ENCODE peak calls at places on chromosomes 3 and 15, in eight cellular contexts. A is neural progenitor cell, K is pancreas, V is cardiac muscle cell, T is lower lobe of right lung, R is AG10803, X is AG09309, U is AG04450. B is an unnamed sample.

GRCh38 chr15:40344217-40344616 is 3.5 kb upstream of the CCDC9B start:
- DNase-seq in R (peak), V (peak), T (no peak), X (no peak), A (no peak), K (no peak), U (no peak), B (no peak)

GRCh38 chr3:73669268-73669667 is 44.5 kb upstream of the PDZRN3 start:
- DNase-seq in T (no peak), R (peak), V (peak), U (peak), K (no peak), A (no peak), X (no peak), B (peak)

GRCh38 chr15:30973379-30973778 is 18.0 kb downstream of the MTMR10 start:
- DNase-seq in T (no peak), V (no peak), U (no peak), X (no peak), K (no peak), A (no peak), R (no peak), B (no peak)

GRCh38 chr3:107367353-107367752 is 9.9 kb upstream of the CCDC54 start:
- DNase-seq in A (no peak), R (peak), V (peak), K (no peak), X (peak), U (peak), T (no peak), B (peak)

GRCh38 chr3:127822836-127823589 is 698 bp upstream of the MGLL start:
- DNase-seq in R (peak), X (no peak), U (no peak), T (peak), A (peak), K (peak), V (peak), B (no peak)

GRCh38 chr3:11385329-11385728 is 113.1 kb downstream of the ATG7 start:
- DNase-seq in K (no peak), R (peak), T (no peak), X (no peak), U (no peak), A (no peak), V (no peak), B (peak)

GRCh38 chr3:139534444-139534812 is 5.1 kb downstream of the RBP1 start:
- DNase-seq in T (no peak), K (peak), A (peak), U (peak), X (peak), R (peak), V (peak), B (peak)

GRCh38 chr15:82709081-82709420 is 624 bp downstream of the AP3B2 start:
- DNase-seq in R (no peak), X (no peak), K (no peak), A (no peak), V (no peak), U (no peak), T (no peak), B (no peak)

GRCh38 chr3:179750720-179751328 is 98.0 kb downstream of the USP13 start:
- DNase-seq in U (no peak), V (peak), R (peak), T (no peak), X (no peak), K (no peak), A (peak), B (peak)

GRCh38 chr15:99315636-99316035 is 64.4 kb downstream of the LRRC28 start:
- DNase-seq in U (no peak), X (no peak), T (no peak), R (no peak), K (no peak), A (no peak), V (no peak), B (no peak)

GRCh38 chr15:96746621-96747155 is 416.2 kb downstream of the NR2F2 start:
- DNase-seq in U (no peak), X (no peak), R (no peak), V (no peak), K (no peak), A (peak), T (no peak), B (no peak)

GRCh38 chr3:30353711-30354467 is 252.5 kb upstream of the TGFBR2 start:
- DNase-seq in T (no peak), V (no peak), X (no peak), A (no peak), R (no peak), K (no peak), U (no peak), B (no peak)

GRCh38 chr15:65952425-65953053 is 83.2 kb downstream of the RAB11A start:
- DNase-seq in U (no peak), V (peak), R (peak), X (peak), T (no peak), A (peak), K (no peak), B (peak)

GRCh38 chr15:52243697-52244555 is 51.7 kb downstream of the MYO5C start:
- DNase-seq in U (no peak), K (no peak), R (no peak), T (no peak), A (no peak), V (no peak), X (no peak), B (no peak)

GRCh38 chr3:61925721-61926120 is 364.4 kb downstream of the PTPRG start:
- DNase-seq in T (no peak), K (no peak), X (no peak), A (no peak), V (no peak), R (no peak), U (no peak), B (peak)

GRCh38 chr15:74201656-74202420 is 749 bp downstream of the STRA6 start:
- DNase-seq in T (no peak), X (no peak), R (no peak), U (no peak), K (no peak), V (no peak), A (no peak), B (peak)

GRCh38 chr3:126104028-126104635 is 20.2 kb upstream of the SLC41A3 start:
- DNase-seq in U (no peak), V (no peak), X (no peak), T (no peak), R (no peak), K (no peak), A (no peak), B (no peak)

GRCh38 chr3:141412936-141413354 is 44.6 kb downstream of the ZBTB38 start:
- DNase-seq in V (peak), X (peak), U (peak), A (peak), T (peak), K (peak), R (peak), B (peak)

GRCh38 chr3:47495111-47495510 is 18.4 kb downstream of the ELP6 start:
- DNase-seq in V (no peak), R (no peak), K (no peak), T (no peak), X (no peak), A (no peak), U (no peak), B (no peak)

GRCh38 chr3:44400771-44401170 is 62.2 kb downstream of the TCAIM start:
- DNase-seq in X (no peak), R (no peak), V (no peak), U (no peak), K (no peak), T (no peak), A (no peak), B (no peak)

GRCh38 chr3:31288641-31289100 is 244.1 kb upstream of the STT3B start:
- DNase-seq in U (peak), X (no peak), T (no peak), V (peak), A (peak), R (peak), K (no peak), B (peak)

GRCh38 chr3:51637941-51638471 is 33.0 kb upstream of the TEX264 start:
- DNase-seq in T (no peak), K (no peak), X (peak), R (peak), U (peak), A (peak), V (peak), B (peak)

GRCh38 chr15:69559440-69560215 is 107.0 kb downstream of the RPLP1 start:
- DNase-seq in T (no peak), X (no peak), U (no peak), V (peak), R (peak), K (no peak), A (no peak), B (no peak)

GRCh38 chr15:47801522-47801921 is 84.2 kb downstream of the SEMA6D start:
- DNase-seq in R (no peak), V (no peak), K (no peak), U (no peak), X (no peak), A (no peak), T (no peak), B (no peak)
- H3K4me3 ChIP-seq in R (no peak), V (no peak), K (no peak), U (no peak), X (no peak), A (no peak), T (no peak), B (no peak)

DNA sequence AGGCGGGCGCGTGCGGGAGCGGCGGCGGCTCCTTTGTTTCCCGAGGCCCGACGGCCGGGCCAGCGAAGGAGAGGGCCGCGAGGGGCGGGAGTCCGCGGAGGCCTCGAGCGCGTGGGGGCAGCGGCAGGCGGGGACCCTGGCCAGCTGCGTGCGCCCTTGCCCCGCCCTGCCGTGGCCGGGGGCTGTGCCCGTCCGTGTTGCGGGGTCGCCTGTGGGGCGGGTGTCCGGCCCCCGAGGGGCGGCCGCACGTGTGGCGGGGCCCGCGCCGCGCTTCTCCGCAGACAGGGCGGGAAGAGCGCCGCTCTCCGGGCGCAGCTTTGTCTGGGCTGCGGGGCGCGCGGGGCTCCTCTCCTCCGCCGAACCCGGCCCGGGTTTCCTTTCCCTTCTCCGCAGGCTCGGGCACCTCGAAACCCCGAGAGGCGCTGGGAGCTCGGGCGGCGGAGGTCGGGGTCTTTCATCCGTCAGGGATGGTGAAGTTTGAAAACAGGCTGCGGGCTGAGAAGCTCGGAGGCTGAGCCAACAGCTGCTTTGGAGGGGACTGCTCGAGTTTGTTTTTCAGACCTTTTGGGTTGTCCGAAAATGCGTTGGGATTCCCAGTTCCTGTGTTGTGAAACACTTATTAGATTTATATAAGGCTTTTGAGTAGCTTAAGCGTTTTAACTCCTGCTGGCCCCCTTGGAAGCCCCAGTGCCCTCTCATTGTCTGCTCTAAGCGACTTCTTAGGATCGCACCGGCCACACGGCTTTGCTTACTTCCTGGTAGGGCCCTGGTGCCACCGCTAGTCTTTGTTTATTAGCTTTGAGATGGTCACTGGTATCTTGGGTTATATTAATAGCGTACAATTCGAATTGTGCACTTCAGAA is 817 bp downstream of the USP3 start:
- DNase-seq in T (peak), V (peak), A (peak), X (no peak), K (peak), R (peak), U (no peak), B (no peak)
- TF ChIP-seq CTCF in T (peak), V (peak), A (peak), X (peak), K (no peak), R (peak), U (peak), B (no peak)

DNA sequence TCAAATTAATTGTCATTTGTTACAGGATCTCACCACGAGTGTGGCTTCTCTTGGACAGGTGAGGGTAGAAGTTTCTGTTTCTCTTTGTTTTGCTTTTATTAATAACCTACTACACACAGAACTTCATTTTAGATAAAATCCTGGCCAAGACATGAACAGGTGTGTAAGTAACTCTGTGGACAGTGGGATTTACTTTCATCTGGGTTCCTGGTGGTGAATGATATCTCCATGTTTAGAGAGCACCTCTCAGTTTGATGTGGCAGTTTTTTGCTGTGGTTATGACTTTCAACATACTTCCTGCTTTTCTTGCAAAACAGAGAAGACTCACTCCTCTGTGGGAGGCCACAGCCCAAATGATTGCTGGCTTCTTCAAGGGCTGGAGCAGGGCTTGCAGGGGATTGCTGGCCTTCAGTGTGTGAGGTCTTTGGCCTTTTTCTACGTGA is 71.1 kb upstream of the XCR1 start:
- DNase-seq in V (peak), T (peak), R (peak), U (no peak), X (peak), A (no peak), K (no peak), B (peak)
- H3K4me3 ChIP-seq in V (no peak), T (no peak), R (no peak), U (no peak), X (no peak), A (no peak), K (no peak), B (no peak)

GRCh38 chr15:89090791-89091666 is 2.8 kb downstream of the ABHD2 start:
- DNase-seq in T (peak), X (peak), R (peak), V (peak), K (peak), U (no peak), A (no peak), B (peak)
- TF ChIP-seq CTCF in T (no peak), X (no peak), R (peak), V (peak), K (no peak), U (no peak), A (no peak), B (no peak)

DNA sequence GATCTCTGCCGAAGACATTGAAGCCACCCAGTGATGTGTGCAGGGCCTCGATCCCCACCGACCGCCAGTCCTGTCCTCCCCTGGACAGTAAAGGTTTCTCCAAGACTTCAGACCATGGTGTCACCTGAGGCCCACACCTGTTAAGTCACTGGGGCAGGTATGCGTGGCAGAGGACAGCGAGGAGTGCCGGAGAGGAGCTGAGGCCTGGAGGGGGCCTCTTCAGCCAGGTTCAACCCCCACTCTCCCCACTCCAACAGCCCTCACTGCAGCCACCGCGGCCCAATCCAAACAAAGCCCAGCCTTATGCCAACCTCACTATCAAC is 2.4 kb downstream of the GOLGA8B start:
- DNase-seq in X (no peak), T (no peak), R (no peak), K (no peak), U (no peak), A (no peak), V (no peak), B (no peak)
- H3K4me3 ChIP-seq in X (no peak), T (no peak), R (no peak), K (no peak), U (no peak), A (no peak), V (no peak), B (no peak)

GRCh38 chr3:186121271-186121670 is 12.4 kb upstream of the ETV5 start:
- DNase-seq in U (no peak), V (no peak), X (no peak), R (no peak), K (peak), A (no peak), T (no peak), B (no peak)

GRCh38 chr3:186124618-186125017 is 15.7 kb upstream of the ETV5 start:
- DNase-seq in X (no peak), T (no peak), R (no peak), V (no peak), U (no peak), A (no peak), K (peak), B (no peak)

GRCh38 chr3:186119499-186119898 is 10.6 kb upstream of the ETV5 start:
- DNase-seq in V (no peak), X (no peak), T (no peak), A (no peak), U (no peak), R (no peak), K (no peak), B (no peak)

GRCh38 chr3:186123012-186123411 is 14.1 kb upstream of the ETV5 start:
- DNase-seq in K (no peak), A (no peak), X (no peak), R (no peak), T (no peak), U (no peak), V (no peak), B (no peak)

GRCh38 chr3:186121968-186122367 is 13.1 kb upstream of the ETV5 start:
- DNase-seq in K (peak), T (peak), A (no peak), V (no peak), X (no peak), R (no peak), U (no peak), B (no peak)
- TF ChIP-seq CTCF in K (no peak), T (no peak), A (no peak), V (no peak), X (no peak), R (no peak), U (no peak), B (no peak)